ENCODE peak calls at places on chromosomes 3 and 15, in nine cellular contexts. One of them, this sample, is unnamed.

GRCh38 chr3:34619990-34620389 is 821.6 kb downstream of the PDCD6IP start:
- DNase-seq in activated effector memory CD4-positive, alpha-beta T cell treated with anti-CD3 and anti-CD28 coated beads, Interleukin-2, amount 50 U/mL, for 16 hours: no peak
- DNase-seq in kidney glomerular epithelial cell: no peak
- DNase-seq in GDM1: no peak
- DNase-seq in activated CD8-positive, alpha-beta memory T cell treated with anti-CD3 and anti-CD28 coated beads for 48 hours: no peak
- DNase-seq in epithelial cell of esophagus: no peak
- DNase-seq in activated gamma-delta T cell treated with anti-CD3 and anti-CD28 coated beads, Interleukin-2, amount 50 U/mL, for 16 hours: no peak
- DNase-seq in NCI-H1417: no peak
- DNase-seq in adipocyte: no peak
- DNase-seq in this sample: no peak

GRCh38 chr3:38805765-38806386 is 10.1 kb downstream of the SCN10A start:
- DNase-seq in GDM1: peak
- DNase-seq in activated CD8-positive, alpha-beta memory T cell treated with anti-CD3 and anti-CD28 coated beads for 48 hours: peak
- DNase-seq in NCI-H1417: no peak
- DNase-seq in activated effector memory CD4-positive, alpha-beta T cell treated with anti-CD3 and anti-CD28 coated beads, Interleukin-2, amount 50 U/mL, for 16 hours: no peak
- DNase-seq in activated gamma-delta T cell treated with anti-CD3 and anti-CD28 coated beads, Interleukin-2, amount 50 U/mL, for 16 hours: no peak
- DNase-seq in epithelial cell of esophagus: peak
- DNase-seq in kidney glomerular epithelial cell: peak
- DNase-seq in adipocyte: peak
- DNase-seq in this sample: peak

GRCh38 chr3:79041621-79042020 is 726.2 kb downstream of the ROBO1 start:
- DNase-seq in epithelial cell of esophagus: no peak
- DNase-seq in NCI-H1417: no peak
- DNase-seq in GDM1: no peak
- DNase-seq in adipocyte: no peak
- DNase-seq in activated CD8-positive, alpha-beta memory T cell treated with anti-CD3 and anti-CD28 coated beads for 48 hours: no peak
- DNase-seq in activated gamma-delta T cell treated with anti-CD3 and anti-CD28 coated beads, Interleukin-2, amount 50 U/mL, for 16 hours: no peak
- DNase-seq in kidney glomerular epithelial cell: no peak
- DNase-seq in activated effector memory CD4-positive, alpha-beta T cell treated with anti-CD3 and anti-CD28 coated beads, Interleukin-2, amount 50 U/mL, for 16 hours: no peak
- DNase-seq in this sample: peak

GRCh38 chr3:121885386-121885785 is 8.8 kb upstream of the SLC15A2 start:
- DNase-seq in GDM1: no peak
- DNase-seq in adipocyte: peak
- DNase-seq in activated gamma-delta T cell treated with anti-CD3 and anti-CD28 coated beads, Interleukin-2, amount 50 U/mL, for 16 hours: no peak
- DNase-seq in kidney glomerular epithelial cell: no peak
- DNase-seq in epithelial cell of esophagus: no peak
- DNase-seq in NCI-H1417: no peak
- DNase-seq in activated CD8-positive, alpha-beta memory T cell treated with anti-CD3 and anti-CD28 coated beads for 48 hours: no peak
- DNase-seq in activated effector memory CD4-positive, alpha-beta T cell treated with anti-CD3 and anti-CD28 coated beads, Interleukin-2, amount 50 U/mL, for 16 hours: no peak
- DNase-seq in this sample: no peak

GRCh38 chr3:48414376-48415250 is 15.3 kb downstream of the PLXNB1 start:
- DNase-seq in activated CD8-positive, alpha-beta memory T cell treated with anti-CD3 and anti-CD28 coated beads for 48 hours: no peak
- DNase-seq in NCI-H1417: no peak
- DNase-seq in GDM1: no peak
- DNase-seq in activated gamma-delta T cell treated with anti-CD3 and anti-CD28 coated beads, Interleukin-2, amount 50 U/mL, for 16 hours: no peak
- DNase-seq in kidney glomerular epithelial cell: no peak
- DNase-seq in adipocyte: no peak
- DNase-seq in epithelial cell of esophagus: no peak
- DNase-seq in activated effector memory CD4-positive, alpha-beta T cell treated with anti-CD3 and anti-CD28 coated beads, Interleukin-2, amount 50 U/mL, for 16 hours: no peak
- DNase-seq in this sample: no peak

GRCh38 chr15:36791849-36792618 is 212.6 kb downstream of the CDIN1 start:
- DNase-seq in kidney glomerular epithelial cell: no peak
- DNase-seq in activated CD8-positive, alpha-beta memory T cell treated with anti-CD3 and anti-CD28 coated beads for 48 hours: no peak
- DNase-seq in activated effector memory CD4-positive, alpha-beta T cell treated with anti-CD3 and anti-CD28 coated beads, Interleukin-2, amount 50 U/mL, for 16 hours: no peak
- DNase-seq in NCI-H1417: no peak
- DNase-seq in epithelial cell of esophagus: no peak
- DNase-seq in GDM1: no peak
- DNase-seq in activated gamma-delta T cell treated with anti-CD3 and anti-CD28 coated beads, Interleukin-2, amount 50 U/mL, for 16 hours: no peak
- DNase-seq in adipocyte: no peak
- DNase-seq in this sample: no peak

GRCh38 chr3:71101014-71101413 is 482.5 kb downstream of the FOXP1 start:
- DNase-seq in activated CD8-positive, alpha-beta memory T cell treated with anti-CD3 and anti-CD28 coated beads for 48 hours: no peak
- DNase-seq in epithelial cell of esophagus: peak
- DNase-seq in kidney glomerular epithelial cell: peak
- DNase-seq in NCI-H1417: no peak
- DNase-seq in activated gamma-delta T cell treated with anti-CD3 and anti-CD28 coated beads, Interleukin-2, amount 50 U/mL, for 16 hours: no peak
- DNase-seq in adipocyte: peak
- DNase-seq in activated effector memory CD4-positive, alpha-beta T cell treated with anti-CD3 and anti-CD28 coated beads, Interleukin-2, amount 50 U/mL, for 16 hours: no peak
- DNase-seq in GDM1: no peak
- DNase-seq in this sample: no peak

GRCh38 chr3:138474163-138474562 is 39.7 kb downstream of the ESYT3 start:
- DNase-seq in activated gamma-delta T cell treated with anti-CD3 and anti-CD28 coated beads, Interleukin-2, amount 50 U/mL, for 16 hours: no peak
- DNase-seq in adipocyte: no peak
- DNase-seq in kidney glomerular epithelial cell: no peak
- DNase-seq in activated effector memory CD4-positive, alpha-beta T cell treated with anti-CD3 and anti-CD28 coated beads, Interleukin-2, amount 50 U/mL, for 16 hours: no peak
- DNase-seq in GDM1: no peak
- DNase-seq in activated CD8-positive, alpha-beta memory T cell treated with anti-CD3 and anti-CD28 coated beads for 48 hours: no peak
- DNase-seq in NCI-H1417: peak
- DNase-seq in epithelial cell of esophagus: no peak
- DNase-seq in this sample: peak

GRCh38 chr15:78024141-78024567 is 53.4 kb downstream of the TBC1D2B start:
- DNase-seq in kidney glomerular epithelial cell: no peak
- DNase-seq in GDM1: no peak
- DNase-seq in activated effector memory CD4-positive, alpha-beta T cell treated with anti-CD3 and anti-CD28 coated beads, Interleukin-2, amount 50 U/mL, for 16 hours: no peak
- DNase-seq in adipocyte: no peak
- DNase-seq in NCI-H1417: no peak
- DNase-seq in epithelial cell of esophagus: no peak
- DNase-seq in activated gamma-delta T cell treated with anti-CD3 and anti-CD28 coated beads, Interleukin-2, amount 50 U/mL, for 16 hours: no peak
- DNase-seq in activated CD8-positive, alpha-beta memory T cell treated with anti-CD3 and anti-CD28 coated beads for 48 hours: no peak
- DNase-seq in this sample: peak

GRCh38 chr3:33004205-33004604 is 52.8 kb downstream of the CCR4 start:
- DNase-seq in activated gamma-delta T cell treated with anti-CD3 and anti-CD28 coated beads, Interleukin-2, amount 50 U/mL, for 16 hours: no peak
- DNase-seq in epithelial cell of esophagus: peak
- DNase-seq in kidney glomerular epithelial cell: no peak
- DNase-seq in adipocyte: no peak
- DNase-seq in NCI-H1417: no peak
- DNase-seq in GDM1: no peak
- DNase-seq in activated CD8-positive, alpha-beta memory T cell treated with anti-CD3 and anti-CD28 coated beads for 48 hours: no peak
- DNase-seq in activated effector memory CD4-positive, alpha-beta T cell treated with anti-CD3 and anti-CD28 coated beads, Interleukin-2, amount 50 U/mL, for 16 hours: no peak
- DNase-seq in this sample: no peak

GRCh38 chr15:62940755-62941361 is 101.7 kb upstream of the TPM1 start:
- DNase-seq in activated CD8-positive, alpha-beta memory T cell treated with anti-CD3 and anti-CD28 coated beads for 48 hours: no peak
- DNase-seq in adipocyte: peak
- DNase-seq in NCI-H1417: no peak
- DNase-seq in kidney glomerular epithelial cell: peak
- DNase-seq in activated gamma-delta T cell treated with anti-CD3 and anti-CD28 coated beads, Interleukin-2, amount 50 U/mL, for 16 hours: no peak
- DNase-seq in GDM1: peak
- DNase-seq in epithelial cell of esophagus: peak
- DNase-seq in activated effector memory CD4-positive, alpha-beta T cell treated with anti-CD3 and anti-CD28 coated beads, Interleukin-2, amount 50 U/mL, for 16 hours: no peak
- DNase-seq in this sample: peak

GRCh38 chr15:80643296-80643965 is 51.7 kb upstream of the ABHD17C start:
- DNase-seq in activated gamma-delta T cell treated with anti-CD3 and anti-CD28 coated beads, Interleukin-2, amount 50 U/mL, for 16 hours: no peak
- DNase-seq in activated CD8-positive, alpha-beta memory T cell treated with anti-CD3 and anti-CD28 coated beads for 48 hours: no peak
- DNase-seq in adipocyte: peak
- DNase-seq in epithelial cell of esophagus: no peak
- DNase-seq in kidney glomerular epithelial cell: no peak
- DNase-seq in activated effector memory CD4-positive, alpha-beta T cell treated with anti-CD3 and anti-CD28 coated beads, Interleukin-2, amount 50 U/mL, for 16 hours: no peak
- DNase-seq in GDM1: no peak
- DNase-seq in NCI-H1417: no peak
- DNase-seq in this sample: no peak

GRCh38 chr3:10570196-10570946 is 65.0 kb upstream of the ATP2B2 start:
- DNase-seq in activated gamma-delta T cell treated with anti-CD3 and anti-CD28 coated beads, Interleukin-2, amount 50 U/mL, for 16 hours: no peak
- DNase-seq in NCI-H1417: no peak
- DNase-seq in GDM1: no peak
- DNase-seq in epithelial cell of esophagus: no peak
- DNase-seq in adipocyte: no peak
- DNase-seq in activated effector memory CD4-positive, alpha-beta T cell treated with anti-CD3 and anti-CD28 coated beads, Interleukin-2, amount 50 U/mL, for 16 hours: no peak
- DNase-seq in kidney glomerular epithelial cell: no peak
- DNase-seq in activated CD8-positive, alpha-beta memory T cell treated with anti-CD3 and anti-CD28 coated beads for 48 hours: no peak
- DNase-seq in this sample: no peak

GRCh38 chr3:147373301-147373700 is 33.0 kb downstream of the ZIC4 start:
- DNase-seq in activated effector memory CD4-positive, alpha-beta T cell treated with anti-CD3 and anti-CD28 coated beads, Interleukin-2, amount 50 U/mL, for 16 hours: no peak
- DNase-seq in epithelial cell of esophagus: no peak
- DNase-seq in activated gamma-delta T cell treated with anti-CD3 and anti-CD28 coated beads, Interleukin-2, amount 50 U/mL, for 16 hours: no peak
- DNase-seq in activated CD8-positive, alpha-beta memory T cell treated with anti-CD3 and anti-CD28 coated beads for 48 hours: no peak
- DNase-seq in adipocyte: no peak
- DNase-seq in GDM1: no peak
- DNase-seq in kidney glomerular epithelial cell: no peak
- DNase-seq in NCI-H1417: no peak
- DNase-seq in this sample: no peak

GRCh38 chr3:161939919-161940693 is 443.5 kb downstream of the OTOL1 start:
- DNase-seq in GDM1: peak
- DNase-seq in NCI-H1417: no peak
- DNase-seq in adipocyte: peak
- DNase-seq in epithelial cell of esophagus: no peak
- DNase-seq in activated effector memory CD4-positive, alpha-beta T cell treated with anti-CD3 and anti-CD28 coated beads, Interleukin-2, amount 50 U/mL, for 16 hours: no peak
- DNase-seq in kidney glomerular epithelial cell: no peak
- DNase-seq in activated gamma-delta T cell treated with anti-CD3 and anti-CD28 coated beads, Interleukin-2, amount 50 U/mL, for 16 hours: no peak
- DNase-seq in activated CD8-positive, alpha-beta memory T cell treated with anti-CD3 and anti-CD28 coated beads for 48 hours: no peak
- DNase-seq in this sample: no peak

GRCh38 chr15:40353697-40354096 is 2.9 kb downstream of the PHGR1 start:
- DNase-seq in activated CD8-positive, alpha-beta memory T cell treated with anti-CD3 and anti-CD28 coated beads for 48 hours: no peak
- DNase-seq in kidney glomerular epithelial cell: no peak
- DNase-seq in adipocyte: no peak
- DNase-seq in epithelial cell of esophagus: no peak
- DNase-seq in GDM1: no peak
- DNase-seq in activated effector memory CD4-positive, alpha-beta T cell treated with anti-CD3 and anti-CD28 coated beads, Interleukin-2, amount 50 U/mL, for 16 hours: no peak
- DNase-seq in activated gamma-delta T cell treated with anti-CD3 and anti-CD28 coated beads, Interleukin-2, amount 50 U/mL, for 16 hours: no peak
- DNase-seq in NCI-H1417: no peak
- DNase-seq in this sample: no peak